ENCODE peak calls at places on chromosomes 13 and 19, in eight cellular contexts. One of them, this sample, is unnamed.

GRCh38 chr13:23510979-23511735 is 59.1 kb upstream of the TNFRSF19 start:
- DNase-seq in stimulated activated CD4-positive, alpha-beta T cell treated with anti-CD3 and anti-CD28 coated beads, Interleukin-12 subunit alpha, Interleukin-12 subunit beta, amount 100 ng/mL, for 48 hours: no peak
- DNase-seq in posterior cingulate gyrus: no peak
- DNase-seq in iPS-NIHi11: peak
- DNase-seq in anterior cingulate cortex: no peak
- DNase-seq in NCI-H748 treated with DMSO at 0.1 percent for 48 hours: peak
- DNase-seq in EL: peak
- DNase-seq in thoracic aorta: no peak
- DNase-seq in this sample: no peak

GRCh38 chr13:69857188-69857821 is 250.3 kb upstream of the ATXN8OS start:
- DNase-seq in NCI-H748 treated with DMSO at 0.1 percent for 48 hours: peak
- DNase-seq in anterior cingulate cortex: no peak
- DNase-seq in posterior cingulate gyrus: no peak
- DNase-seq in thoracic aorta: no peak
- DNase-seq in EL: peak
- DNase-seq in stimulated activated CD4-positive, alpha-beta T cell treated with anti-CD3 and anti-CD28 coated beads, Interleukin-12 subunit alpha, Interleukin-12 subunit beta, amount 100 ng/mL, for 48 hours: no peak
- DNase-seq in iPS-NIHi11: peak
- DNase-seq in this sample: peak

GRCh38 chr19:50024719-50025021 is 502 bp downstream of the VRK3 start:
- DNase-seq in anterior cingulate cortex: no peak
- DNase-seq in thoracic aorta: no peak
- DNase-seq in iPS-NIHi11: no peak
- DNase-seq in NCI-H748 treated with DMSO at 0.1 percent for 48 hours: peak
- DNase-seq in posterior cingulate gyrus: no peak
- DNase-seq in EL: no peak
- DNase-seq in stimulated activated CD4-positive, alpha-beta T cell treated with anti-CD3 and anti-CD28 coated beads, Interleukin-12 subunit alpha, Interleukin-12 subunit beta, amount 100 ng/mL, for 48 hours: no peak
- DNase-seq in this sample: no peak

GRCh38 chr13:103130681-103131210 is 64.5 kb upstream of the SLC10A2 start:
- DNase-seq in iPS-NIHi11: no peak
- DNase-seq in stimulated activated CD4-positive, alpha-beta T cell treated with anti-CD3 and anti-CD28 coated beads, Interleukin-12 subunit alpha, Interleukin-12 subunit beta, amount 100 ng/mL, for 48 hours: no peak
- DNase-seq in NCI-H748 treated with DMSO at 0.1 percent for 48 hours: no peak
- DNase-seq in posterior cingulate gyrus: no peak
- DNase-seq in thoracic aorta: no peak
- DNase-seq in EL: no peak
- DNase-seq in anterior cingulate cortex: no peak
- DNase-seq in this sample: no peak

GRCh38 chr19:56953411-56953810 is 112.9 kb upstream of the PEG3 start:
- DNase-seq in NCI-H748 treated with DMSO at 0.1 percent for 48 hours: no peak
- DNase-seq in anterior cingulate cortex: no peak
- DNase-seq in iPS-NIHi11: no peak
- DNase-seq in EL: no peak
- DNase-seq in stimulated activated CD4-positive, alpha-beta T cell treated with anti-CD3 and anti-CD28 coated beads, Interleukin-12 subunit alpha, Interleukin-12 subunit beta, amount 100 ng/mL, for 48 hours: no peak
- DNase-seq in posterior cingulate gyrus: no peak
- DNase-seq in thoracic aorta: no peak
- DNase-seq in this sample: no peak

GRCh38 chr13:49063526-49063925 is 87.8 kb downstream of the FNDC3A start:
- DNase-seq in thoracic aorta: no peak
- DNase-seq in iPS-NIHi11: no peak
- DNase-seq in NCI-H748 treated with DMSO at 0.1 percent for 48 hours: no peak
- DNase-seq in EL: peak
- DNase-seq in anterior cingulate cortex: no peak
- DNase-seq in posterior cingulate gyrus: no peak
- DNase-seq in stimulated activated CD4-positive, alpha-beta T cell treated with anti-CD3 and anti-CD28 coated beads, Interleukin-12 subunit alpha, Interleukin-12 subunit beta, amount 100 ng/mL, for 48 hours: no peak
- DNase-seq in this sample: no peak

GRCh38 chr13:66853559-66853958 is 376.6 kb downstream of the PCDH9 start:
- DNase-seq in thoracic aorta: no peak
- DNase-seq in anterior cingulate cortex: no peak
- DNase-seq in stimulated activated CD4-positive, alpha-beta T cell treated with anti-CD3 and anti-CD28 coated beads, Interleukin-12 subunit alpha, Interleukin-12 subunit beta, amount 100 ng/mL, for 48 hours: no peak
- DNase-seq in posterior cingulate gyrus: no peak
- DNase-seq in iPS-NIHi11: no peak
- DNase-seq in NCI-H748 treated with DMSO at 0.1 percent for 48 hours: no peak
- DNase-seq in EL: no peak
- DNase-seq in this sample: no peak

GRCh38 chr19:41427647-41428480 is 690 bp upstream of the B3GNT8 start:
- DNase-seq in EL: peak
- DNase-seq in thoracic aorta: no peak
- DNase-seq in NCI-H748 treated with DMSO at 0.1 percent for 48 hours: no peak
- DNase-seq in stimulated activated CD4-positive, alpha-beta T cell treated with anti-CD3 and anti-CD28 coated beads, Interleukin-12 subunit alpha, Interleukin-12 subunit beta, amount 100 ng/mL, for 48 hours: peak
- DNase-seq in iPS-NIHi11: peak
- DNase-seq in anterior cingulate cortex: no peak
- DNase-seq in posterior cingulate gyrus: peak
- DNase-seq in this sample: no peak

GRCh38 chr13:34156841-34157365 is 339.0 kb downstream of the RFC3 start:
- DNase-seq in EL: peak
- DNase-seq in NCI-H748 treated with DMSO at 0.1 percent for 48 hours: peak
- DNase-seq in stimulated activated CD4-positive, alpha-beta T cell treated with anti-CD3 and anti-CD28 coated beads, Interleukin-12 subunit alpha, Interleukin-12 subunit beta, amount 100 ng/mL, for 48 hours: no peak
- DNase-seq in posterior cingulate gyrus: peak
- DNase-seq in anterior cingulate cortex: no peak
- DNase-seq in iPS-NIHi11: peak
- DNase-seq in thoracic aorta: peak
- DNase-seq in this sample: peak

GRCh38 chr19:56301886-56302620 is 12.6 kb downstream of the ZSCAN5A start:
- DNase-seq in NCI-H748 treated with DMSO at 0.1 percent for 48 hours: no peak
- DNase-seq in stimulated activated CD4-positive, alpha-beta T cell treated with anti-CD3 and anti-CD28 coated beads, Interleukin-12 subunit alpha, Interleukin-12 subunit beta, amount 100 ng/mL, for 48 hours: no peak
- DNase-seq in anterior cingulate cortex: no peak
- DNase-seq in EL: no peak
- DNase-seq in thoracic aorta: no peak
- DNase-seq in iPS-NIHi11: no peak
- DNase-seq in posterior cingulate gyrus: no peak
- DNase-seq in this sample: no peak

GRCh38 chr13:25037057-25037813 is 58.7 kb upstream of the PABPC3 start:
- DNase-seq in EL: peak
- DNase-seq in NCI-H748 treated with DMSO at 0.1 percent for 48 hours: peak
- DNase-seq in stimulated activated CD4-positive, alpha-beta T cell treated with anti-CD3 and anti-CD28 coated beads, Interleukin-12 subunit alpha, Interleukin-12 subunit beta, amount 100 ng/mL, for 48 hours: peak
- DNase-seq in anterior cingulate cortex: peak
- DNase-seq in thoracic aorta: no peak
- DNase-seq in posterior cingulate gyrus: peak
- DNase-seq in iPS-NIHi11: peak
- DNase-seq in this sample: peak

GRCh38 chr19:676343-677105 is at the start of gene FSTL3:
- DNase-seq in EL: peak
- DNase-seq in anterior cingulate cortex: no peak
- DNase-seq in stimulated activated CD4-positive, alpha-beta T cell treated with anti-CD3 and anti-CD28 coated beads, Interleukin-12 subunit alpha, Interleukin-12 subunit beta, amount 100 ng/mL, for 48 hours: no peak
- DNase-seq in NCI-H748 treated with DMSO at 0.1 percent for 48 hours: no peak
- DNase-seq in iPS-NIHi11: no peak
- DNase-seq in posterior cingulate gyrus: no peak
- DNase-seq in thoracic aorta: no peak
- DNase-seq in this sample: no peak

GRCh38 chr19:2040647-2041435 is 10.2 kb downstream of the MKNK2 start:
- DNase-seq in anterior cingulate cortex: no peak
- DNase-seq in posterior cingulate gyrus: no peak
- DNase-seq in thoracic aorta: no peak
- DNase-seq in iPS-NIHi11: no peak
- DNase-seq in NCI-H748 treated with DMSO at 0.1 percent for 48 hours: no peak
- DNase-seq in stimulated activated CD4-positive, alpha-beta T cell treated with anti-CD3 and anti-CD28 coated beads, Interleukin-12 subunit alpha, Interleukin-12 subunit beta, amount 100 ng/mL, for 48 hours: no peak
- DNase-seq in EL: no peak
- DNase-seq in this sample: no peak

GRCh38 chr19:46033401-46033800 is 7.4 kb downstream of the IGFL4 start:
- DNase-seq in thoracic aorta: no peak
- DNase-seq in posterior cingulate gyrus: no peak
- DNase-seq in NCI-H748 treated with DMSO at 0.1 percent for 48 hours: no peak
- DNase-seq in stimulated activated CD4-positive, alpha-beta T cell treated with anti-CD3 and anti-CD28 coated beads, Interleukin-12 subunit alpha, Interleukin-12 subunit beta, amount 100 ng/mL, for 48 hours: no peak
- DNase-seq in iPS-NIHi11: no peak
- DNase-seq in anterior cingulate cortex: no peak
- DNase-seq in EL: no peak
- DNase-seq in this sample: no peak

GRCh38 chr13:20869540-20869939 is 33.0 kb downstream of the XPO4 start:
- DNase-seq in thoracic aorta: no peak
- DNase-seq in stimulated activated CD4-positive, alpha-beta T cell treated with anti-CD3 and anti-CD28 coated beads, Interleukin-12 subunit alpha, Interleukin-12 subunit beta, amount 100 ng/mL, for 48 hours: no peak
- DNase-seq in posterior cingulate gyrus: no peak
- DNase-seq in anterior cingulate cortex: no peak
- DNase-seq in EL: no peak
- DNase-seq in iPS-NIHi11: no peak
- DNase-seq in NCI-H748 treated with DMSO at 0.1 percent for 48 hours: peak
- DNase-seq in this sample: no peak

GRCh38 chr13:30103161-30103858 is 204.0 kb downstream of the KATNAL1 start:
- DNase-seq in anterior cingulate cortex: no peak
- DNase-seq in iPS-NIHi11: no peak
- DNase-seq in EL: peak
- DNase-seq in posterior cingulate gyrus: no peak
- DNase-seq in stimulated activated CD4-positive, alpha-beta T cell treated with anti-CD3 and anti-CD28 coated beads, Interleukin-12 subunit alpha, Interleukin-12 subunit beta, amount 100 ng/mL, for 48 hours: no peak
- DNase-seq in thoracic aorta: no peak
- DNase-seq in NCI-H748 treated with DMSO at 0.1 percent for 48 hours: no peak
- DNase-seq in this sample: no peak

GRCh38 chr13:23514076-23514475 is 56.1 kb upstream of the TNFRSF19 start:
- DNase-seq in NCI-H748 treated with DMSO at 0.1 percent for 48 hours: no peak
- DNase-seq in thoracic aorta: no peak
- DNase-seq in anterior cingulate cortex: no peak
- DNase-seq in posterior cingulate gyrus: no peak
- DNase-seq in iPS-NIHi11: no peak
- DNase-seq in EL: no peak
- DNase-seq in stimulated activated CD4-positive, alpha-beta T cell treated with anti-CD3 and anti-CD28 coated beads, Interleukin-12 subunit alpha, Interleukin-12 subunit beta, amount 100 ng/mL, for 48 hours: no peak
- DNase-seq in this sample: no peak

GRCh38 chr13:43122706-43123268 is 99.4 kb downstream of the DNAJC15 start:
- DNase-seq in thoracic aorta: no peak
- DNase-seq in stimulated activated CD4-positive, alpha-beta T cell treated with anti-CD3 and anti-CD28 coated beads, Interleukin-12 subunit alpha, Interleukin-12 subunit beta, amount 100 ng/mL, for 48 hours: no peak
- DNase-seq in EL: no peak
- DNase-seq in posterior cingulate gyrus: no peak
- DNase-seq in NCI-H748 treated with DMSO at 0.1 percent for 48 hours: no peak
- DNase-seq in anterior cingulate cortex: no peak
- DNase-seq in iPS-NIHi11: no peak
- DNase-seq in this sample: no peak

GRCh38 chr13:39527961-39528720 is 74.9 kb downstream of the LHFPL6 start:
- DNase-seq in stimulated activated CD4-positive, alpha-beta T cell treated with anti-CD3 and anti-CD28 coated beads, Interleukin-12 subunit alpha, Interleukin-12 subunit beta, amount 100 ng/mL, for 48 hours: no peak
- DNase-seq in NCI-H748 treated with DMSO at 0.1 percent for 48 hours: no peak
- DNase-seq in posterior cingulate gyrus: peak
- DNase-seq in thoracic aorta: no peak
- DNase-seq in iPS-NIHi11: no peak
- DNase-seq in anterior cingulate cortex: no peak
- DNase-seq in EL: peak
- DNase-seq in this sample: peak

GRCh38 chr13:113448885-113449692 is 4.2 kb downstream of the ADPRHL1 start:
- DNase-seq in NCI-H748 treated with DMSO at 0.1 percent for 48 hours: no peak
- DNase-seq in stimulated activated CD4-positive, alpha-beta T cell treated with anti-CD3 and anti-CD28 coated beads, Interleukin-12 subunit alpha, Interleukin-12 subunit beta, amount 100 ng/mL, for 48 hours: peak
- DNase-seq in EL: no peak
- DNase-seq in thoracic aorta: no peak
- DNase-seq in posterior cingulate gyrus: peak
- DNase-seq in anterior cingulate cortex: peak
- DNase-seq in iPS-NIHi11: no peak
- DNase-seq in this sample: no peak